ENCODE peak calls at places on chromosomes 1 and 21, in eight cellular contexts. One of them, this sample, is unnamed.

GRCh38 chr1:219555031-219555667 is 57.8 kb downstream of the ZC3H11B start:
- DNase-seq in stomach: no peak
- DNase-seq in testis: no peak
- DNase-seq in heart left ventricle: no peak
- DNase-seq in uterus: no peak
- DNase-seq in H54: peak; percentile 24
- DNase-seq in ovary: no peak
- DNase-seq in tibial nerve: no peak
- DNase-seq in this sample: no peak

GRCh38 chr21:33540711-33541104 is 1.2 kb downstream of the GART start:
- DNase-seq in tibial nerve: no peak
- DNase-seq in uterus: no peak
- DNase-seq in stomach: no peak
- DNase-seq in heart left ventricle: no peak
- DNase-seq in ovary: no peak
- DNase-seq in H54: no peak
- DNase-seq in testis: no peak
- DNase-seq in this sample: no peak

GRCh38 chr1:246068619-246069509 is 438.2 kb downstream of the SMYD3 start:
- DNase-seq in uterus: no peak
- DNase-seq in stomach: no peak
- DNase-seq in H54: no peak
- DNase-seq in heart left ventricle: no peak
- DNase-seq in testis: no peak
- DNase-seq in ovary: no peak
- DNase-seq in tibial nerve: no peak
- DNase-seq in this sample: no peak

GRCh38 chr1:37755290-37755689 is 9.6 kb downstream of the EPHA10 start:
- DNase-seq in stomach: no peak
- DNase-seq in testis: no peak
- DNase-seq in tibial nerve: no peak
- DNase-seq in H54: peak; percentile 51
- DNase-seq in uterus: no peak
- DNase-seq in heart left ventricle: no peak
- DNase-seq in ovary: no peak
- DNase-seq in this sample: no peak

GRCh38 chr1:178614286-178614685 is 101.4 kb downstream of the TEX35 start:
- DNase-seq in uterus: no peak
- DNase-seq in ovary: no peak
- DNase-seq in tibial nerve: no peak
- DNase-seq in heart left ventricle: no peak
- DNase-seq in testis: no peak
- DNase-seq in H54: no peak
- DNase-seq in stomach: no peak
- DNase-seq in this sample: no peak

GRCh38 chr1:155177192-155177917 is 3.7 kb downstream of the TRIM46 start:
- DNase-seq in stomach: peak; percentile 72
- DNase-seq in ovary: no peak
- DNase-seq in heart left ventricle: no peak
- DNase-seq in uterus: no peak
- DNase-seq in H54: no peak
- DNase-seq in testis: no peak
- DNase-seq in tibial nerve: no peak
- DNase-seq in this sample: no peak

GRCh38 chr21:32456497-32456918 is 44.0 kb downstream of the EVA1C start:
- DNase-seq in uterus: peak; percentile 90
- DNase-seq in stomach: no peak
- DNase-seq in tibial nerve: no peak
- DNase-seq in H54: no peak
- DNase-seq in heart left ventricle: no peak
- DNase-seq in testis: peak; percentile 82
- DNase-seq in ovary: peak; percentile 67
- DNase-seq in this sample: no peak

GRCh38 chr1:21763694-21764419 is 19.1 kb downstream of the USP48 start:
- DNase-seq in stomach: no peak
- DNase-seq in testis: peak; percentile 72
- DNase-seq in H54: no peak
- DNase-seq in heart left ventricle: no peak
- DNase-seq in ovary: no peak
- DNase-seq in tibial nerve: no peak
- DNase-seq in uterus: no peak
- DNase-seq in this sample: no peak

GRCh38 chr21:33380483-33380998 is 22.7 kb upstream of the IFNGR2 start:
- DNase-seq in testis: peak; percentile 94
- DNase-seq in stomach: peak; percentile 86
- DNase-seq in tibial nerve: peak; percentile 82
- DNase-seq in H54: peak; percentile 89
- DNase-seq in heart left ventricle: peak; percentile 92
- DNase-seq in uterus: peak; percentile 89
- DNase-seq in ovary: peak; percentile 84
- DNase-seq in this sample: peak; percentile 96

GRCh38 chr1:5962265-5963105 is 29.7 kb downstream of the NPHP4 start:
- DNase-seq in H54: no peak
- DNase-seq in heart left ventricle: peak; percentile 56
- DNase-seq in stomach: no peak
- DNase-seq in testis: no peak
- DNase-seq in ovary: no peak
- DNase-seq in uterus: no peak
- DNase-seq in tibial nerve: no peak
- DNase-seq in this sample: no peak

GRCh38 chr1:34904236-34905097 is 25.0 kb downstream of the DLGAP3 start:
- DNase-seq in uterus: no peak
- DNase-seq in H54: no peak
- DNase-seq in tibial nerve: no peak
- DNase-seq in testis: no peak
- DNase-seq in ovary: no peak
- DNase-seq in stomach: no peak
- DNase-seq in heart left ventricle: no peak
- DNase-seq in this sample: no peak

GRCh38 chr1:167795810-167796740 is 74.3 kb downstream of the MPZL1 start:
- DNase-seq in ovary: no peak
- DNase-seq in tibial nerve: no peak
- DNase-seq in uterus: no peak
- DNase-seq in heart left ventricle: no peak
- DNase-seq in testis: peak; percentile 33
- DNase-seq in H54: no peak
- DNase-seq in stomach: no peak
- DNase-seq in this sample: no peak

GRCh38 chr1:35539824-35540261 is 17.4 kb downstream of the KIAA0319L start:
- DNase-seq in tibial nerve: no peak
- DNase-seq in ovary: no peak
- DNase-seq in H54: no peak
- DNase-seq in testis: no peak
- DNase-seq in stomach: no peak
- DNase-seq in heart left ventricle: no peak
- DNase-seq in uterus: no peak
- DNase-seq in this sample: no peak

GRCh38 chr1:42786097-42786496 is 1.3 kb downstream of the TMEM269 start:
- DNase-seq in tibial nerve: no peak
- DNase-seq in H54: no peak
- DNase-seq in testis: no peak
- DNase-seq in ovary: no peak
- DNase-seq in heart left ventricle: no peak
- DNase-seq in stomach: no peak
- DNase-seq in uterus: no peak
- DNase-seq in this sample: no peak

GRCh38 chr1:84298336-84298687 is 3.2 kb upstream of the SAMD13 start:
- DNase-seq in heart left ventricle: peak; percentile 83
- DNase-seq in ovary: peak; percentile 9
- DNase-seq in stomach: peak; percentile 62
- DNase-seq in tibial nerve: peak; percentile 19
- DNase-seq in testis: peak; percentile 70
- DNase-seq in uterus: peak; percentile 34
- DNase-seq in H54: peak; percentile 58
- DNase-seq in this sample: peak; percentile 76

GRCh38 chr1:63774617-63775417 is 1.0 kb downstream of the ROR1 start:
- DNase-seq in testis: peak; percentile 59
- DNase-seq in stomach: peak; percentile 46
- DNase-seq in tibial nerve: peak; percentile 18
- DNase-seq in uterus: peak; percentile 52
- DNase-seq in H54: peak; percentile 26
- DNase-seq in heart left ventricle: no peak
- DNase-seq in ovary: peak; percentile 51
- DNase-seq in this sample: peak; percentile 59

GRCh38 chr1:3015744-3016143 is 5.5 kb upstream of the ACTRT2 start:
- DNase-seq in heart left ventricle: no peak
- DNase-seq in uterus: no peak
- DNase-seq in stomach: no peak
- DNase-seq in H54: no peak
- DNase-seq in testis: no peak
- DNase-seq in ovary: no peak
- DNase-seq in tibial nerve: no peak
- DNase-seq in this sample: no peak

GRCh38 chr1:178266619-178267066 is 172.7 kb downstream of the RASAL2 start:
- DNase-seq in H54: no peak
- DNase-seq in tibial nerve: no peak
- DNase-seq in testis: no peak
- DNase-seq in ovary: no peak
- DNase-seq in stomach: no peak
- DNase-seq in heart left ventricle: no peak
- DNase-seq in uterus: no peak
- DNase-seq in this sample: no peak

GRCh38 chr1:56977910-56978309 is 12.1 kb upstream of the C8B start:
- DNase-seq in stomach: no peak
- DNase-seq in heart left ventricle: no peak
- DNase-seq in tibial nerve: no peak
- DNase-seq in H54: no peak
- DNase-seq in testis: no peak
- DNase-seq in ovary: no peak
- DNase-seq in uterus: no peak
- DNase-seq in this sample: no peak
- TF ChIP-seq POLR2A in stomach: no peak
- TF ChIP-seq POLR2A in heart left ventricle: no peak
- TF ChIP-seq POLR2A in tibial nerve: no peak
- TF ChIP-seq POLR2A in H54: no peak
- TF ChIP-seq POLR2A in testis: no peak
- TF ChIP-seq POLR2A in ovary: no peak
- TF ChIP-seq POLR2A in uterus: no peak
- TF ChIP-seq POLR2A in this sample: no peak

GRCh38 chr1:85596947-85597346 is 16.4 kb downstream of the CCN1 start:
- DNase-seq in stomach: no peak
- DNase-seq in uterus: no peak
- DNase-seq in testis: no peak
- DNase-seq in ovary: no peak
- DNase-seq in tibial nerve: no peak
- DNase-seq in heart left ventricle: no peak
- DNase-seq in H54: no peak
- DNase-seq in this sample: no peak
- TF ChIP-seq POLR2A in stomach: no peak
- TF ChIP-seq POLR2A in uterus: no peak
- TF ChIP-seq POLR2A in testis: no peak
- TF ChIP-seq POLR2A in ovary: no peak
- TF ChIP-seq POLR2A in tibial nerve: no peak
- TF ChIP-seq POLR2A in heart left ventricle: no peak
- TF ChIP-seq POLR2A in H54: no peak
- TF ChIP-seq POLR2A in this sample: no peak

GRCh38 chr1:23563003-23563402 is 3.7 kb upstream of the ID3 start:
- DNase-seq in tibial nerve: no peak
- DNase-seq in uterus: no peak
- DNase-seq in H54: no peak
- DNase-seq in ovary: no peak
- DNase-seq in stomach: no peak
- DNase-seq in heart left ventricle: no peak
- DNase-seq in testis: no peak
- DNase-seq in this sample: no peak

GRCh38 chr1:23561076-23561812 is 1.9 kb upstream of the ID3 start:
- DNase-seq in uterus: no peak
- DNase-seq in tibial nerve: no peak
- DNase-seq in stomach: no peak
- DNase-seq in H54: no peak
- DNase-seq in ovary: no peak
- DNase-seq in testis: no peak
- DNase-seq in heart left ventricle: no peak
- DNase-seq in this sample: no peak

GRCh38 chr1:23563755-23564374 is 4.6 kb upstream of the ID3 start:
- DNase-seq in uterus: no peak
- DNase-seq in stomach: no peak
- DNase-seq in ovary: no peak
- DNase-seq in H54: no peak
- DNase-seq in heart left ventricle: no peak
- DNase-seq in tibial nerve: no peak
- DNase-seq in testis: no peak
- DNase-seq in this sample: no peak

GRCh38 chr1:23561813-23562100 is 2.5 kb upstream of the ID3 start:
- DNase-seq in H54: no peak
- DNase-seq in tibial nerve: no peak
- DNase-seq in stomach: no peak
- DNase-seq in ovary: no peak
- DNase-seq in heart left ventricle: no peak
- DNase-seq in testis: no peak
- DNase-seq in uterus: no peak
- DNase-seq in this sample: no peak

DNA sequence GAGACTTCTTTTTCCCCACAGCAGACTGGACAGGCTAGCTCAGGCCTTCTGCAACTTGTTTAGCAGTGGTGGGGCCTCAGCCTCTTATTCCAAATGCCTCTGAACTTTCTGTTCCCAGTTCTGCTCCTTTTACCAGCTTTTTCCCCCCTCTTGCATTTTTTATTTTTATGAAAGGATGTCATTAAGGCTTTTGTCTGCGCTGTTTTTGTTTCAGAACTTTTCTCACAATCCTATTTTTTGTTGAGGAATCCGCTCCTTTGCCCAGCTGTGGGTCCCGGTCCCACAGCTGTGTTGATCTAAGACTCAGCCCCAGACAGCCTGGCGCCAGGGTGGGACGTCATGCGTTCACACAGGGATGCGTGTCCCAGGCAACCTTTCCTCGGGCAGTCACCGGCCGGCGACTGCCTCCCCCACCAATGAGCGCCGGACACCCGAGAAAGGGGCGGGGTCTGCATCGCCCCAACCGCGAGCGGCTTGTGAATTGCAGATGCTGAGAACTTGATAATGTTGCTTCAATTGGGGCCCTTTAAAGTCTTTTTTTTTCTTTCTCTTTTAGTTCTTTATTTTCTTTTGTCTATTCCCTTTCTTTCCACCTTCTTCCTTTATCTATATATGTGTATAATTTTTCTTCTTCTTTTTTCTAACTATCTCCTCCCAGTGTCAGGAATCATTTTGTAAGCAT is 3.0 kb upstream of the ID3 start:
- DNase-seq in heart left ventricle: peak; percentile 97
- DNase-seq in uterus: peak; percentile 95
- DNase-seq in testis: peak; percentile 90
- DNase-seq in ovary: peak; percentile 92
- DNase-seq in H54: peak; percentile 81
- DNase-seq in stomach: peak; percentile 93
- DNase-seq in tibial nerve: peak; percentile 94
- DNase-seq in this sample: peak; percentile 96
- TF ChIP-seq POLR2A in heart left ventricle: peak; percentile 90
- TF ChIP-seq POLR2A in uterus: peak; percentile 49
- TF ChIP-seq POLR2A in testis: no peak
- TF ChIP-seq POLR2A in ovary: peak; percentile 47
- TF ChIP-seq POLR2A in H54: no peak
- TF ChIP-seq POLR2A in stomach: no peak
- TF ChIP-seq POLR2A in tibial nerve: peak; percentile 30
- TF ChIP-seq POLR2A in this sample: no peak

GRCh38 chr1:44222397-44223334 is 9.4 kb downstream of the DMAP1 start:
- DNase-seq in heart left ventricle: no peak
- DNase-seq in ovary: no peak
- DNase-seq in tibial nerve: no peak
- DNase-seq in testis: no peak
- DNase-seq in uterus: no peak
- DNase-seq in H54: no peak
- DNase-seq in stomach: no peak
- DNase-seq in this sample: no peak
- TF ChIP-seq POLR2A in heart left ventricle: no peak
- TF ChIP-seq POLR2A in ovary: no peak
- TF ChIP-seq POLR2A in tibial nerve: no peak
- TF ChIP-seq POLR2A in testis: no peak
- TF ChIP-seq POLR2A in uterus: no peak
- TF ChIP-seq POLR2A in H54: no peak
- TF ChIP-seq POLR2A in stomach: no peak
- TF ChIP-seq POLR2A in this sample: no peak